ENCODE peak calls at places on chromosomes 16 and 17, in four cellular contexts. One of them, this sample, is unnamed.

GRCh38 chr17:48570325-48571023 is 7.7 kb downstream of the HOXB4 start:
- DNase-seq in left ventricle myocardium inferior: no peak
- DNase-seq in cardiac fibroblast: no peak
- DNase-seq in ovary: no peak
- DNase-seq in this sample: no peak

GRCh38 chr17:7018331-7018964 is 4.4 kb upstream of the BCL6B start:
- DNase-seq in ovary: peak
- DNase-seq in cardiac fibroblast: no peak
- DNase-seq in left ventricle myocardium inferior: no peak
- DNase-seq in this sample: no peak

GRCh38 chr17:59329558-59330313 is 1.7 kb upstream of the YPEL2 start:
- DNase-seq in left ventricle myocardium inferior: peak
- DNase-seq in ovary: peak
- DNase-seq in cardiac fibroblast: peak
- DNase-seq in this sample: peak

GRCh38 chr17:67647482-67647881 is 70.3 kb upstream of the NOL11 start:
- DNase-seq in left ventricle myocardium inferior: no peak
- DNase-seq in cardiac fibroblast: no peak
- DNase-seq in ovary: no peak
- DNase-seq in this sample: no peak

GRCh38 chr16:19073863-19074262 is 6.4 kb downstream of the COQ7 start:
- DNase-seq in left ventricle myocardium inferior: no peak
- DNase-seq in ovary: no peak
- DNase-seq in cardiac fibroblast: no peak
- DNase-seq in this sample: no peak

GRCh38 chr17:49061524-49061943 is 64.3 kb downstream of the IGF2BP1 start:
- DNase-seq in left ventricle myocardium inferior: no peak
- DNase-seq in ovary: no peak
- DNase-seq in cardiac fibroblast: peak
- DNase-seq in this sample: peak

GRCh38 chr16:68062910-68063393 is 22.2 kb upstream of the NFATC3 start:
- DNase-seq in ovary: no peak
- DNase-seq in cardiac fibroblast: no peak
- DNase-seq in left ventricle myocardium inferior: no peak
- DNase-seq in this sample: no peak

GRCh38 chr17:68514809-68515208 is 2.6 kb downstream of the PRKAR1A start:
- DNase-seq in cardiac fibroblast: peak
- DNase-seq in ovary: no peak
- DNase-seq in left ventricle myocardium inferior: no peak
- DNase-seq in this sample: peak

GRCh38 chr17:9162275-9162985 is 141.1 kb downstream of the NTN1 start:
- DNase-seq in left ventricle myocardium inferior: no peak
- DNase-seq in ovary: no peak
- DNase-seq in cardiac fibroblast: no peak
- DNase-seq in this sample: no peak

GRCh38 chr17:29577778-29578211 is 9.3 kb downstream of the TP53I13 start:
- DNase-seq in left ventricle myocardium inferior: no peak
- DNase-seq in cardiac fibroblast: no peak
- DNase-seq in ovary: peak
- DNase-seq in this sample: peak

DNA sequence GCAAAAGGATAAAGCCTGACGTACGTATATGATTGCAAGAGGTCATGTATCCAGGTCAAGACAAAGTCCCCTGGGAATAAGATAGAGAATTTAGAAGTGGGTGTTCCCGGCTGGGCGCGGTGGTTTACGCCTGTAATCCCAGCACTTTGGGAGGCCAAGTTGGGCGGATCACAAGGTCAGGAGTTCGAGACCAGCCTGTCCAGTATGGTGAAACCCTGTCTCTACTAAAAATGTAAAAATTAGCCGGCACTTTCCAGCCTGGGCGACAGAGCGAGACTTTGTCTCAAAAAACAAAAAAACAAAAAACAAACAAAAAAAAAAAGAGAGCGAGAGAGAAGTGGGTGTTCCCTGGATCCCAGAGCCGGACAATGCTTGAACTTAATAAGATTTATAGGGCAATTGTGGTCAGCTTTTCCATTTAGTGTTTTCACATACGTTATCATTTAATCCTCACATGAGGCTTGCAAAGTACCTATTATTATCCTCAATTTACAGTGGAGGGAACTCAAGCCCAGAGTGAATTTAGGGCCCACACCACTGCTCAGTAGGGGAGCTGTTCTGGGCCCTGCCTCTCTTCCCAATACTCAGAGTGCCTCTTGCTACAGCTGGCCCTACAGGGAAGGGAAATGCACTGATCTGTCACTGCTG is 481 bp upstream of the GLTPD2 start:
- DNase-seq in cardiac fibroblast: no peak
- DNase-seq in left ventricle myocardium inferior: no peak
- DNase-seq in ovary: no peak
- DNase-seq in this sample: no peak
- TF ChIP-seq CTCF in cardiac fibroblast: no peak
- TF ChIP-seq CTCF in left ventricle myocardium inferior: no peak
- TF ChIP-seq CTCF in ovary: no peak
- TF ChIP-seq CTCF in this sample: no peak

DNA sequence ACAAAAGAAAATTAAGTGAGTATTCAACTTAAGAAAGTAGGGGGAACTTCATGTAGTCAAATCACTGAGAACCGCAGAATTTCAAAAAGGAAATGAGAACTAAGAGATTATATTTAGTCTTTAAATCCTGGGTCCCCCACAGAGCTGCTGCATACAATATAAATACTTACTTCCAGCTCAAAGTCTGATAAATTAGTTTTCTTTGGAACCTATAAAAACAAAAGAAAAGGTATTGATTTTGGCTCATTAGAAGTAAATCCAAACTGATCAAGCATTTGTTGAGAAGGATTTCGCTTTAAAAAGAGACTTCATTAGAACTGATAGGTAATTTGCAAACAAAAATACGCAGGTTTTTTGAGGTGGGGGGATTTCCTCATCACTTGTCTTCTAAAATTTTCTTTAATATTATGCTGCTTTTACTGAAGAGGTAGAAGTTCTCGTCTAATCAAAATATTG is 21.9 kb downstream of the PARN start:
- DNase-seq in ovary: no peak
- DNase-seq in left ventricle myocardium inferior: no peak
- DNase-seq in cardiac fibroblast: no peak
- DNase-seq in this sample: no peak
- H3K4me3 ChIP-seq in ovary: no peak
- H3K4me3 ChIP-seq in left ventricle myocardium inferior: no peak
- H3K4me3 ChIP-seq in cardiac fibroblast: no peak
- H3K4me3 ChIP-seq in this sample: no peak

GRCh38 chr16:56851671-56852400 is 13.2 kb upstream of the SLC12A3 start:
- DNase-seq in cardiac fibroblast: peak
- DNase-seq in left ventricle myocardium inferior: no peak
- DNase-seq in ovary: no peak
- DNase-seq in this sample: peak
- TF ChIP-seq CTCF in cardiac fibroblast: peak
- TF ChIP-seq CTCF in left ventricle myocardium inferior: peak
- TF ChIP-seq CTCF in ovary: no peak
- TF ChIP-seq CTCF in this sample: peak

GRCh38 chr17:82106697-82107305 is 8.8 kb upstream of the FASN start:
- DNase-seq in cardiac fibroblast: no peak
- DNase-seq in ovary: no peak
- DNase-seq in left ventricle myocardium inferior: peak
- DNase-seq in this sample: no peak

GRCh38 chr17:82107341-82107860 is 9.4 kb upstream of the FASN start:
- DNase-seq in left ventricle myocardium inferior: peak
- DNase-seq in ovary: peak
- DNase-seq in cardiac fibroblast: no peak
- DNase-seq in this sample: no peak

GRCh38 chr17:82108038-82108998 is 10.3 kb upstream of the FASN start:
- DNase-seq in left ventricle myocardium inferior: peak
- DNase-seq in ovary: no peak
- DNase-seq in cardiac fibroblast: no peak
- DNase-seq in this sample: no peak

GRCh38 chr17:82110298-82110697 is 12.3 kb upstream of the FASN start:
- DNase-seq in cardiac fibroblast: no peak
- DNase-seq in ovary: no peak
- DNase-seq in left ventricle myocardium inferior: no peak
- DNase-seq in this sample: no peak

GRCh38 chr17:82108999-82109480 is 11.0 kb upstream of the FASN start:
- DNase-seq in ovary: no peak
- DNase-seq in left ventricle myocardium inferior: no peak
- DNase-seq in cardiac fibroblast: no peak
- DNase-seq in this sample: no peak
- H3K4me3 ChIP-seq in ovary: no peak
- H3K4me3 ChIP-seq in left ventricle myocardium inferior: no peak
- H3K4me3 ChIP-seq in cardiac fibroblast: no peak
- H3K4me3 ChIP-seq in this sample: no peak

GRCh38 chr16:89996178-89996489 is 23.1 kb downstream of the DBNDD1 start:
- DNase-seq in cardiac fibroblast: no peak
- DNase-seq in ovary: no peak
- DNase-seq in left ventricle myocardium inferior: no peak
- DNase-seq in this sample: no peak

GRCh38 chr16:90001761-90002503 is 17.3 kb downstream of the DBNDD1 start:
- DNase-seq in ovary: no peak
- DNase-seq in cardiac fibroblast: no peak
- DNase-seq in left ventricle myocardium inferior: no peak
- DNase-seq in this sample: no peak

GRCh38 chr16:90000733-90001427 is 18.4 kb downstream of the DBNDD1 start:
- DNase-seq in left ventricle myocardium inferior: no peak
- DNase-seq in ovary: no peak
- DNase-seq in cardiac fibroblast: no peak
- DNase-seq in this sample: no peak

GRCh38 chr16:90002759-90003158 is 16.5 kb downstream of the DBNDD1 start:
- DNase-seq in cardiac fibroblast: no peak
- DNase-seq in ovary: no peak
- DNase-seq in left ventricle myocardium inferior: no peak
- DNase-seq in this sample: no peak

DNA sequence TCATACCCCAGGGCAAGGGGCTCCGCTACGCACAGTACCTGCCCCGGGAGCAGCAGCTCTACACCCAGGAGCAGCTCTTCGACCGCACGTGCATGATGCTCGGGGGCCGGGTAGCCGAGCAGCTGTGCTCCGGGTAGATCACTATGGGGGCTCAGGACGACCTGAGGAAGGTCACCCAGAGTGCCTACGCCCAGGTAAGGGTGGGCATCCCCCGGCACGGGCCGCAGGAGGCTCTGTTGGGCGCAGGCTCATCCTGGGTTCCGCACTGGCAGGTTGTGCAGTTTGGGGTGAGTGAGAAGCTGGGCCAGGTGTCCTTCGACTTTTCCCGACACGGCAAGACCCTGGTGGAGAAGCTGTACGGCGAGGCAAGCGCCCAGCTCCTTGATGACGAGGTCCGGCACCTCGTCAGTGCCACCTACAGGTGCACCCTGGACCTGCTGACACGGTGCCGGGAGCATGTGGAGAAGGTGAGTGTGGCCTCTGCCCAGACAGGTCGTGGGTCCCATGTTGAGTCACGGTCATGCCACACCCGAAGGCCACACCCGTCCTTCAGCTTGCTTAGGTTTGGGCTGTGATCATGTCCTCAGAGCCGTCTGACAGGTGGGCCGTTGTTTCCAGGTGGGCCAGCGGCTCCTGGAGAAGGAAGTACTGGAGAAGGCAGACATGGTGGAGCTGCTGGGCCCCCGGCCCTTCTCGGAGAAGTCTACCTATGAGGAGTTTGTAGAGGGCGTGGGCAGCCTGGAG is 19.3 kb downstream of the DBNDD1 start:
- DNase-seq in left ventricle myocardium inferior: no peak
- DNase-seq in cardiac fibroblast: no peak
- DNase-seq in ovary: no peak
- DNase-seq in this sample: no peak
- TF ChIP-seq CTCF in left ventricle myocardium inferior: no peak
- TF ChIP-seq CTCF in cardiac fibroblast: no peak
- TF ChIP-seq CTCF in ovary: no peak
- TF ChIP-seq CTCF in this sample: no peak

GRCh38 chr16:84819644-84820304 is at the start of gene CRISPLD2:
- DNase-seq in left ventricle myocardium inferior: peak
- DNase-seq in cardiac fibroblast: peak
- DNase-seq in ovary: peak
- DNase-seq in this sample: peak
- H3K4me3 ChIP-seq in left ventricle myocardium inferior: peak
- H3K4me3 ChIP-seq in cardiac fibroblast: peak
- H3K4me3 ChIP-seq in ovary: peak
- H3K4me3 ChIP-seq in this sample: peak

DNA sequence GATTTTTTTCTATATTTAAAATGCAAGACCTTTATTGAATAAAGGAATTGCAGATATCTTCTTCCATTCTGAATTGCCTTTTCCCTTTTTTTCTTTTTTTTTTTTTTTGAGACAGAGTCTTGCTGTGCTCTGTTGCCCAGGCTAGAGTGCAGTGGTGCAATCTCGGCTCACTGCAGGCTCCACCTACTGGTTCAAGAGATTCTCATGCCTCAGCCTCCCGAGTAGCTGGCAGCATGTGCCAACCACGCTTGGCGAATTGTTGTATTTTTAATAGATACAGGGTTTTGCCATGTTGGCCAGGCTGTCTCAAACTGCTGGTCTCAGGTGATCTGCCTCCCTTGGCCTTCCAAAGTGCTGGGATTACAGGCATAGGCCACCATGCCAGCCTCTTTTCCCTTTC is 151.5 kb downstream of the CEP112 start:
- DNase-seq in left ventricle myocardium inferior: no peak
- DNase-seq in cardiac fibroblast: no peak
- DNase-seq in ovary: no peak
- DNase-seq in this sample: no peak
- TF ChIP-seq CTCF in left ventricle myocardium inferior: peak
- TF ChIP-seq CTCF in cardiac fibroblast: no peak
- TF ChIP-seq CTCF in ovary: no peak
- TF ChIP-seq CTCF in this sample: peak

GRCh38 chr16:1918890-1919679 is 870 bp upstream of the HS3ST6 start:
- DNase-seq in ovary: no peak
- DNase-seq in left ventricle myocardium inferior: no peak
- DNase-seq in cardiac fibroblast: no peak
- DNase-seq in this sample: no peak
- H3K4me3 ChIP-seq in ovary: no peak
- H3K4me3 ChIP-seq in left ventricle myocardium inferior: peak
- H3K4me3 ChIP-seq in cardiac fibroblast: no peak
- H3K4me3 ChIP-seq in this sample: no peak

GRCh38 chr17:31167111-31167510 is 72.3 kb downstream of the NF1 start:
- DNase-seq in cardiac fibroblast: no peak
- DNase-seq in ovary: no peak
- DNase-seq in left ventricle myocardium inferior: no peak
- DNase-seq in this sample: no peak
- TF ChIP-seq CTCF in cardiac fibroblast: no peak
- TF ChIP-seq CTCF in ovary: no peak
- TF ChIP-seq CTCF in left ventricle myocardium inferior: no peak
- TF ChIP-seq CTCF in this sample: no peak